ENCODE peak calls at places on chromosomes 1 and 21, in seven cellular contexts. B is AG09319, Q is fibroblast of lung, A is ascending aorta, G is uterus, T is cardiac fibroblast, D is HFFc6. U is an unnamed sample.
A peak's percentile ranks its signal among the peaks of the same experiment; 100 is the strongest.

GRCh38 chr1:61182049-61182448 is 99.7 kb downstream of the NFIA start:
- DNase-seq in B (no peak), T (peak; percentile 63), A (no peak), G (no peak), Q (peak; percentile 45), D (peak; percentile 69), U (no peak)

GRCh38 chr1:211133393-211133840 is 531 bp downstream of the KCNH1 start:
- DNase-seq in A (no peak), B (no peak), G (no peak), Q (peak; percentile 12), T (no peak), D (no peak), U (no peak)

GRCh38 chr1:24393892-24394291 is 19.7 kb downstream of the STPG1 start:
- DNase-seq in B (no peak), A (no peak), T (peak; percentile 62), G (no peak), Q (peak; percentile 81), D (peak; percentile 83), U (no peak)

GRCh38 chr1:204894606-204895005 is 23.9 kb downstream of the NFASC start:
- DNase-seq in B (no peak), T (no peak), A (no peak), G (no peak), Q (peak; percentile 40), D (no peak), U (no peak)

GRCh38 chr1:175892686-175893085 is 149.3 kb upstream of the TNR start:
- DNase-seq in Q (no peak), B (no peak), T (no peak), D (no peak), G (no peak), A (no peak), U (no peak)

GRCh38 chr1:169368406-169368769 is 393 bp downstream of the BLZF1 start:
- DNase-seq in A (no peak), T (peak; percentile 24), G (no peak), B (no peak), Q (peak; percentile 23), D (peak; percentile 12), U (peak; percentile 15)

GRCh38 chr1:232404227-232404626 is 225.7 kb downstream of the SIPA1L2 start:
- DNase-seq in Q (no peak), A (no peak), B (no peak), D (no peak), T (no peak), G (no peak), U (no peak)

GRCh38 chr21:15252437-15252836 is 187.6 kb upstream of the NRIP1 start:
- DNase-seq in D (no peak), G (no peak), T (no peak), B (no peak), Q (no peak), A (no peak), U (no peak)

GRCh38 chr1:2587071-2587859 is 688 bp downstream of the PRXL2B start:
- DNase-seq in Q (peak; percentile 24), G (no peak), D (no peak), A (no peak), T (peak; percentile 28), B (no peak), U (peak; percentile 38)

GRCh38 chr1:6008696-6009095 is 16.5 kb upstream of the NPHP4 start:
- DNase-seq in B (no peak), Q (no peak), G (no peak), T (no peak), D (no peak), A (no peak), U (no peak)

GRCh38 chr1:48194801-48195200 is 27.7 kb upstream of the SLC5A9 start:
- DNase-seq in B (no peak), Q (no peak), A (no peak), D (no peak), G (no peak), T (no peak), U (no peak)

GRCh38 chr1:109649380-109649987 is 6.4 kb upstream of the GSTM4 start:
- DNase-seq in B (no peak), T (peak; percentile 72), Q (peak; percentile 34), A (no peak), D (peak; percentile 55), G (no peak), U (no peak)

GRCh38 chr1:96090134-96090533 is 631.5 kb upstream of the PTBP2 start:
- DNase-seq in Q (no peak), G (no peak), T (peak; percentile 24), A (no peak), B (no peak), D (no peak), U (no peak)

GRCh38 chr1:68228833-68229232 is 3.5 kb downstream of the WLS start:
- DNase-seq in B (peak; percentile 49), D (no peak), A (no peak), G (no peak), Q (no peak), T (peak; percentile 60), U (no peak)

GRCh38 chr1:229388876-229389580 is 44.9 kb downstream of the ACTA1 start:
- DNase-seq in A (no peak), T (no peak), B (peak; percentile 24), G (no peak), Q (peak; percentile 48), D (peak; percentile 54), U (no peak)

GRCh38 chr1:93771843-93772242 is 90.2 kb upstream of the BCAR3 start:
- DNase-seq in Q (no peak), T (no peak), G (no peak), A (no peak), B (no peak), D (no peak), U (no peak)

GRCh38 chr1:48878191-48878940 is 101.7 kb upstream of the BEND5 start:
- DNase-seq in B (peak; percentile 70), G (no peak), D (peak; percentile 0), A (no peak), Q (peak; percentile 97), T (peak; percentile 84), U (no peak)

GRCh38 chr1:19861034-19861433 is 21.2 kb upstream of the OTUD3 start:
- DNase-seq in T (peak; percentile 34), Q (peak; percentile 78), A (no peak), D (peak; percentile 65), B (no peak), G (peak; percentile 40), U (no peak)

DNA sequence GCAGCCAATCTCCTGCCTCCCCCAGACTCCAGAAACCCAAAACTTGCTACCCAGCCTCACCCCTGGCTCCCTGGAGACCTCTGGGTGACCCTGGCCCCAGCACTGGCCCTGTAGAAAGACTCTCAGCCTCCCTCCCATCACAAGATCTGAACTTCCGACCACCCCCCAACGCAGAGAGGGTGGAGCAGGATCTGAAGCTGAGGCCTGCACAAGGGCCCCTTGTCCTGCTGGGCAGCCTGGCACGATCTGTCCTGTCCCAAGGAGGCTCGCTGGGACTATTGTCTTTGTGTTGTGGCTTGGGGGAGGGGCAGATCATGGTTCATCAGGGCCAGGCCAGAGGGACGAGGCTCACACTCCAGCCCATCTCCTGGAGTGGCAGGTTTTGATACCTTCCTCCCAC is 20.0 kb downstream of the PHLDA3 start:
- DNase-seq in G (no peak), T (no peak), Q (no peak), A (no peak), B (no peak), D (no peak), U (no peak)
- TF ChIP-seq CTCF in G (no peak), T (no peak), Q (no peak), A (no peak), B (no peak), D (no peak), U (no peak)

GRCh38 chr1:156233421-156234127 is 8.4 kb upstream of the BGLAP start:
- DNase-seq in T (peak; percentile 82), G (no peak), A (no peak), B (peak; percentile 34), D (peak; percentile 73), Q (peak; percentile 91), U (no peak)

GRCh38 chr1:156228501-156228900 is 13.5 kb upstream of the BGLAP start:
- DNase-seq in D (no peak), Q (no peak), G (no peak), B (no peak), T (no peak), A (no peak), U (no peak)

GRCh38 chr1:156232222-156232621 is 9.8 kb upstream of the BGLAP start:
- DNase-seq in T (no peak), B (no peak), Q (no peak), G (no peak), D (no peak), A (no peak), U (no peak)

GRCh38 chr1:156226782-156227181 is 14.0 kb downstream of the PMF1 start:
- DNase-seq in Q (no peak), A (no peak), B (no peak), G (no peak), T (no peak), D (no peak), U (no peak)

DNA sequence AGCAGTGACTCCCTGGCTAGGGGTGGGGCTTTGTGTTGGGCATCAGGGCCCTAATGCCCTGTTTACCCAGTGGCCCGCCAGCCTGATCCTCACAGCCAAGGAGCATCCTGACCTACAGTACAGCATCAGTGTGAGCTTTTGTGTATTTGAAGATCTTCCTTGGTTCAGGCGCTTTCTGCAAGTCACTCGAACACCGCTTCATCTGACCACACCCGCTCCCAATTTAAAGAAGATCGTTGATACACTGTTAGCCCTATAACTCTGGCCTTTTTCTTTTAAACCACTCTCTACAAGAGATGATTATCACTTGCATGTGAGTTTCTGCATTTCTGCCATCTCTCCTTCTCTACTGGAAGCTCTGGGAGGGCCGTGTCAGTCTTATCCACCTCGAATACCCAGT is 11.9 kb upstream of the BGLAP start:
- DNase-seq in G (no peak), T (no peak), Q (no peak), A (no peak), D (no peak), B (no peak), U (no peak)
- TF ChIP-seq CTCF in G (no peak), T (no peak), Q (no peak), A (no peak), D (no peak), B (no peak), U (no peak)

DNA sequence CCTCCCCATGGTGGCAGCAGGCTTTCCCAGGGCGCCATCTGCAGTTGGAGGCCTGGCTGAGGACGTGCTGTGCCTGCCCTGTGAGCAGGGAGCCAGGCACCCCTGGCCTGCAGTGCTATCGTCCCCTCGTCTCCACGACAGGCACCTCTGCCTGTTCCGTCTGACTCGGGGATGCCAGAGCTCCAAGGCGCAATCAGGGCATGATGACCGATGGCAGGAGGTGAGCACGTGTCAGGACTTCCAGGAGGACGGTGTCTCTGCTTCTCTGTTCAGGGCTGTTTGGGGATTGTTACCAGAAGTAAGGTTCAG is 125.2 kb downstream of the PCBP3 start:
- DNase-seq in D (no peak), A (no peak), G (no peak), T (no peak), Q (no peak), B (no peak), U (no peak)
- TF ChIP-seq CTCF in D (peak; percentile 11), A (no peak), G (no peak), T (peak; percentile 9), Q (no peak), B (no peak), U (no peak)

GRCh38 chr21:32772281-32773047 is 909 bp upstream of the PAXBP1 start:
- DNase-seq in T (peak; percentile 31), B (no peak), Q (peak; percentile 53), D (no peak), A (no peak), G (peak; percentile 27), U (no peak)

GRCh38 chr21:32768530-32768929 is 3.0 kb downstream of the PAXBP1 start:
- DNase-seq in T (no peak), Q (peak; percentile 22), G (no peak), B (no peak), A (no peak), D (no peak), U (no peak)

GRCh38 chr21:32771134-32771523 is 426 bp downstream of the PAXBP1 start:
- DNase-seq in Q (peak; percentile 60), B (no peak), D (peak; percentile 36), A (no peak), G (peak; percentile 51), T (peak; percentile 64), U (no peak)

GRCh38 chr21:32770514-32771133 is 931 bp downstream of the PAXBP1 start:
- DNase-seq in Q (no peak), D (peak; percentile 9), A (no peak), B (no peak), T (peak; percentile 14), G (no peak), U (no peak)
- TF ChIP-seq CTCF in Q (no peak), D (no peak), A (no peak), B (no peak), T (no peak), G (no peak), U (no peak)

U was measured in natural killer cell.